ENCODE peak calls at places on chromosomes 12 and 14, in eight cellular contexts. V, J, C, Z, M, W, I and P are unnamed samples.

GRCh38 chr12:122449317-122449716 is 26.8 kb upstream of the CLIP1 start:
- DNase-seq in V (no peak), J (peak; percentile 72), C (no peak), Z (no peak), M (no peak), W (no peak), I (no peak), P (peak; percentile 15)

GRCh38 chr14:96362071-96362964 is 823 bp downstream of the ATG2B start:
- DNase-seq in V (peak; percentile 84), J (peak; percentile 86), C (peak; percentile 61), Z (peak; percentile 35), M (peak; percentile 14), W (peak; percentile 30), I (peak; percentile 79), P (peak; percentile 51)

GRCh38 chr14:100295376-100296105 is 10.7 kb downstream of the SLC25A29 start:
- DNase-seq in V (no peak), J (no peak), C (no peak), Z (no peak), M (no peak), W (no peak), I (no peak), P (peak; percentile 41)

GRCh38 chr14:24251880-24252288 is 9.5 kb upstream of the TINF2 start:
- DNase-seq in V (no peak), J (no peak), C (no peak), Z (no peak), M (no peak), W (no peak), I (no peak), P (no peak)

GRCh38 chr12:67155863-67156262 is 113.3 kb upstream of the CAND1 start:
- DNase-seq in V (no peak), J (peak; percentile 39), C (no peak), Z (no peak), M (no peak), W (no peak), I (no peak), P (no peak)

GRCh38 chr12:99387661-99388060 is 259.9 kb upstream of the GARIN6 start:
- DNase-seq in V (no peak), J (no peak), C (no peak), Z (no peak), M (no peak), W (no peak), I (no peak), P (no peak)

GRCh38 chr14:66234411-66234810 is 251.8 kb upstream of the CCDC196 start:
- DNase-seq in V (peak; percentile 45), J (no peak), C (no peak), Z (no peak), M (no peak), W (no peak), I (no peak), P (no peak)

GRCh38 chr12:50050410-50051280 is 6.8 kb upstream of the ASIC1 start:
- DNase-seq in V (peak; percentile 66), J (peak; percentile 52), C (no peak), Z (no peak), M (no peak), W (peak; percentile 65), I (no peak), P (no peak)

GRCh38 chr12:40312982-40313576 is 88.3 kb downstream of the LRRK2 start:
- DNase-seq in V (peak; percentile 12), J (peak; percentile 56), C (no peak), Z (no peak), M (no peak), W (no peak), I (no peak), P (no peak)

GRCh38 chr12:131010376-131011131 is 56.8 kb downstream of the ADGRD1 start:
- DNase-seq in V (no peak), J (no peak), C (no peak), Z (no peak), M (no peak), W (no peak), I (no peak), P (no peak)

GRCh38 chr12:89827592-89827991 is 119.0 kb upstream of the ATP2B1 start:
- DNase-seq in V (peak; percentile 77), J (no peak), C (no peak), Z (no peak), M (no peak), W (no peak), I (no peak), P (no peak)

GRCh38 chr14:61460063-61460462 is 138.7 kb downstream of the PRKCH start:
- DNase-seq in V (no peak), J (no peak), C (no peak), Z (no peak), M (no peak), W (no peak), I (no peak), P (no peak)

GRCh38 chr14:94027566-94028449 is 1.7 kb downstream of the OTUB2 start:
- DNase-seq in V (peak; percentile 84), J (peak; percentile 44), C (no peak), Z (no peak), M (no peak), W (no peak), I (no peak), P (no peak)

GRCh38 chr12:45918818-45919217 is 71.6 kb downstream of the SCAF11 start:
- DNase-seq in V (no peak), J (no peak), C (no peak), Z (no peak), M (no peak), W (no peak), I (no peak), P (no peak)

GRCh38 chr14:95522116-95522515 is 5.7 kb upstream of the SYNE3 start:
- DNase-seq in V (no peak), J (no peak), C (no peak), Z (no peak), M (no peak), W (no peak), I (no peak), P (no peak)

GRCh38 chr12:75471928-75472865 is 8.4 kb upstream of the GLIPR1 start:
- DNase-seq in V (no peak), J (no peak), C (no peak), Z (no peak), M (no peak), W (no peak), I (peak; percentile 18), P (no peak)

GRCh38 chr12:31749024-31749704 is 20.3 kb upstream of the AMN1 start:
- DNase-seq in V (peak; percentile 100), J (peak; percentile 100), C (peak; percentile 84), Z (peak; percentile 7), M (no peak), W (peak; percentile 33), I (peak; percentile 92), P (peak; percentile 55)

GRCh38 chr12:122026706-122027328 is 5.1 kb downstream of the BCL7A start:
- DNase-seq in V (peak; percentile 50), J (no peak), C (no peak), Z (no peak), M (no peak), W (peak; percentile 28), I (peak; percentile 54), P (no peak)

GRCh38 chr12:20220339-20220738 is 148.0 kb upstream of the PDE3A start:
- DNase-seq in V (peak; percentile 37), J (peak; percentile 74), C (no peak), Z (no peak), M (no peak), W (peak; percentile 14), I (no peak), P (no peak)

GRCh38 chr14:105224845-105225585 is 23.3 kb upstream of the BTBD6 start:
- DNase-seq in V (no peak), J (no peak), C (no peak), Z (no peak), M (no peak), W (no peak), I (no peak), P (no peak)

GRCh38 chr12:15863258-15863835 is 18.8 kb upstream of the STRAP start:
- DNase-seq in V (no peak), J (no peak), C (no peak), Z (no peak), M (no peak), W (peak; percentile 28), I (no peak), P (no peak)

GRCh38 chr12:76544601-76545261 is 14.8 kb downstream of the OSBPL8 start:
- DNase-seq in V (no peak), J (no peak), C (no peak), Z (no peak), M (no peak), W (no peak), I (no peak), P (no peak)

GRCh38 chr12:52171950-52172512 is 19.8 kb downstream of the KRT80 start:
- DNase-seq in V (peak; percentile 81), J (peak; percentile 92), C (no peak), Z (no peak), M (no peak), W (peak; percentile 79), I (peak; percentile 53), P (no peak)

GRCh38 chr12:1282670-1283361 is 291.8 kb downstream of the ERC1 start:
- DNase-seq in V (peak; percentile 54), J (no peak), C (no peak), Z (no peak), M (no peak), W (no peak), I (no peak), P (no peak)

GRCh38 chr14:59215353-59215752 is 26.9 kb downstream of the DAAM1 start:
- DNase-seq in V (no peak), J (no peak), C (peak; percentile 65), Z (no peak), M (peak; percentile 70), W (no peak), I (no peak), P (no peak)

GRCh38 chr14:73736842-73737241 is 22.7 kb upstream of the PNMA1 start:
- DNase-seq in V (no peak), J (no peak), C (no peak), Z (no peak), M (no peak), W (no peak), I (no peak), P (no peak)

GRCh38 chr12:75823475-75823874 is 208.1 kb downstream of the PHLDA1 start:
- DNase-seq in V (peak; percentile 7), J (no peak), C (no peak), Z (no peak), M (no peak), W (no peak), I (no peak), P (no peak)

GRCh38 chr14:53432378-53432802 is 279.3 kb upstream of the DDHD1 start:
- DNase-seq in V (peak; percentile 58), J (peak; percentile 76), C (no peak), Z (no peak), M (no peak), W (peak; percentile 60), I (peak; percentile 4), P (no peak)

GRCh38 chr12:42255221-42255874 is 17.3 kb upstream of the YAF2 start:
- DNase-seq in V (no peak), J (peak; percentile 65), C (no peak), Z (no peak), M (no peak), W (no peak), I (no peak), P (no peak)

GRCh38 chr12:85805654-85806053 is 30.6 kb downstream of the RASSF9 start:
- DNase-seq in V (no peak), J (no peak), C (no peak), Z (no peak), M (no peak), W (no peak), I (no peak), P (no peak)

GRCh38 chr14:68790656-68791077 is 2.2 kb downstream of the ZFP36L1 start:
- DNase-seq in V (no peak), J (no peak), C (peak; percentile 29), Z (peak; percentile 54), M (no peak), W (no peak), I (no peak), P (peak; percentile 47)

GRCh38 chr12:42469355-42470006 is 120.1 kb downstream of the PRICKLE1 start:
- DNase-seq in V (peak; percentile 20), J (peak; percentile 80), C (no peak), Z (no peak), M (no peak), W (no peak), I (peak; percentile 82), P (no peak)

GRCh38 chr12:64796205-64796845 is 28.1 kb upstream of the TBC1D30 start:
- DNase-seq in V (peak; percentile 81), J (peak; percentile 97), C (peak; percentile 78), Z (peak; percentile 43), M (no peak), W (peak; percentile 44), I (peak; percentile 87), P (peak; percentile 70)

GRCh38 chr14:94303111-94303510 is 10.0 kb upstream of the SERPINA10 start:
- DNase-seq in V (no peak), J (no peak), C (no peak), Z (no peak), M (no peak), W (no peak), I (no peak), P (no peak)